ENCODE peak calls at places on chromosomes 12 and 14, in six cellular contexts. O, Y, F, X, B and M are unnamed samples.

GRCh38 chr12:92141585-92142244 is 3.9 kb downstream of the BTG1 start:
- DNase-seq in F (no peak), X (no peak), Y (no peak), B (no peak), O (no peak), M (no peak)

GRCh38 chr12:116123511-116124258 is 153.8 kb downstream of the MED13L start:
- DNase-seq in Y (no peak), B (no peak), O (peak), F (no peak), X (no peak), M (peak)

GRCh38 chr14:56378474-56378873 is 201.1 kb upstream of the TMEM260 start:
- DNase-seq in Y (no peak), F (no peak), B (no peak), O (peak), X (no peak), M (peak)

GRCh38 chr12:48388938-48389337 is 38.2 kb upstream of the ZNF641 start:
- DNase-seq in Y (no peak), F (no peak), O (peak), X (no peak), B (no peak), M (peak)

GRCh38 chr12:22266101-22266500 is 68.4 kb downstream of the ST8SIA1 start:
- DNase-seq in B (no peak), F (no peak), X (no peak), Y (no peak), O (no peak), M (no peak)

GRCh38 chr14:100147181-100147631 is 12.2 kb downstream of the DEGS2 start:
- DNase-seq in X (no peak), F (no peak), B (peak), Y (no peak), O (no peak), M (no peak)

GRCh38 chr12:132351751-132352495 is 22.5 kb upstream of the GALNT9 start:
- DNase-seq in B (no peak), O (no peak), X (no peak), Y (no peak), F (no peak), M (no peak)

GRCh38 chr12:15726757-15727112 is 62.5 kb downstream of the EPS8 start:
- DNase-seq in O (peak), Y (no peak), B (no peak), F (no peak), X (no peak), M (no peak)

GRCh38 chr12:121711925-121712461 is 559 bp upstream of the TMEM120B start:
- DNase-seq in Y (peak), B (no peak), F (peak), X (peak), O (peak), M (no peak)

GRCh38 chr14:100834441-100835277 is 8.7 kb downstream of the MEG3 start:
- DNase-seq in Y (peak), X (no peak), O (no peak), F (no peak), B (no peak), M (no peak)

GRCh38 chr12:106139422-106140141 is 828 bp upstream of the NUAK1 start:
- DNase-seq in Y (peak), O (peak), X (peak), B (no peak), F (peak), M (peak)

GRCh38 chr12:81105687-81106086 is 27.8 kb downstream of the ACSS3 start:
- DNase-seq in X (no peak), F (no peak), O (no peak), Y (no peak), B (no peak), M (no peak)

GRCh38 chr14:39175445-39176262 is 600 bp downstream of the PNN start:
- DNase-seq in Y (peak), F (no peak), B (peak), O (peak), X (peak), M (peak)

GRCh38 chr12:72570601-72571000 is 298.4 kb downstream of the TRHDE start:
- DNase-seq in B (no peak), F (no peak), O (no peak), X (peak), Y (no peak), M (no peak)